ENCODE peak calls at places on chromosomes 5 and 9, in nine cellular contexts. M, Z, S, W, E, X, H, V and U are unnamed samples. For H3K4me1, the result is how much of the 10 kb centered on the place peaks cover.

GRCh38 chr5:106311230-106311629 is 1359.5 kb downstream of the EFNA5 start:
- DNase-seq in M (no peak), Z (peak), S (peak), W (no peak), E (no peak), X (no peak), H (no peak), V (peak), U (no peak)

GRCh38 chr9:28064241-28064640 is 491.0 kb upstream of the C9orf72 start:
- DNase-seq in M (no peak), Z (no peak), S (no peak), W (no peak), E (peak), X (no peak), H (no peak), V (no peak), U (no peak)

GRCh38 chr9:35415769-35416427 is 74.0 kb upstream of the RUSC2 start:
- DNase-seq in M (no peak), Z (no peak), S (no peak), W (peak), E (peak), X (no peak), H (peak), V (no peak), U (no peak)

GRCh38 chr5:69364414-69364813 is 4.9 kb downstream of the AK6 start:
- DNase-seq in M (peak), Z (peak), S (no peak), W (peak), E (no peak), X (no peak), H (no peak), V (peak), U (no peak)

GRCh38 chr9:136746621-136747020 is 1.7 kb downstream of the LCN6 start:
- DNase-seq in M (no peak), Z (no peak), S (no peak), W (no peak), E (no peak), X (no peak), H (no peak), V (no peak), U (no peak)

GRCh38 chr5:39214912-39215709 is 4.3 kb downstream of the FYB1 start:
- DNase-seq in M (no peak), Z (no peak), S (no peak), W (no peak), E (no peak), X (no peak), H (no peak), V (no peak), U (no peak)

GRCh38 chr5:54886866-54887265 is 98.5 kb downstream of the ESM1 start:
- DNase-seq in M (no peak), Z (no peak), S (no peak), W (no peak), E (no peak), X (no peak), H (no peak), V (no peak), U (no peak)

GRCh38 chr5:56569576-56569975 is 245.8 kb upstream of the MAP3K1 start:
- DNase-seq in M (no peak), Z (peak), S (peak), W (no peak), E (no peak), X (no peak), H (no peak), V (no peak), U (no peak)

GRCh38 chr5:98463222-98463621 is 310.2 kb upstream of the RGMB start:
- DNase-seq in M (no peak), Z (no peak), S (no peak), W (no peak), E (no peak), X (no peak), H (no peak), V (no peak), U (no peak)

GRCh38 chr5:143002459-143003327 is 232.5 kb downstream of the ARHGAP26 start:
- DNase-seq in M (no peak), Z (peak), S (peak), W (no peak), E (no peak), X (peak), H (peak), V (peak), U (peak)

GRCh38 chr5:180334176-180334575 is 19.0 kb downstream of the GFPT2 start:
- DNase-seq in M (no peak), Z (no peak), S (no peak), W (no peak), E (no peak), X (no peak), H (no peak), V (no peak), U (no peak)

GRCh38 chr9:124356745-124357390 is 58.4 kb downstream of the PSMB7 start:
- DNase-seq in M (no peak), Z (no peak), S (no peak), W (no peak), E (no peak), X (no peak), H (no peak), V (no peak), U (no peak)

GRCh38 chr5:34914671-34915138 is 599 bp downstream of the RAD1 start:
- DNase-seq in M (no peak), Z (peak), S (peak), W (no peak), E (peak), X (no peak), H (no peak), V (peak), U (peak)

GRCh38 chr9:115237383-115238087 is 119.6 kb upstream of the TNC start:
- DNase-seq in M (no peak), Z (no peak), S (no peak), W (no peak), E (no peak), X (no peak), H (no peak), V (no peak), U (no peak)

GRCh38 chr9:9791621-9792020 is 821.2 kb downstream of the PTPRD start:
- DNase-seq in M (no peak), Z (no peak), S (no peak), W (no peak), E (no peak), X (no peak), H (peak), V (peak), U (peak)

GRCh38 chr5:178232124-178232919 is at the start of gene PHYKPL:
- DNase-seq in M (peak), Z (peak), S (peak), W (peak), E (peak), X (peak), H (peak), V (peak), U (peak)

GRCh38 chr5:64292611-64293215 is 127.1 kb downstream of the RNF180 start:
- DNase-seq in M (no peak), Z (no peak), S (peak), W (no peak), E (no peak), X (no peak), H (peak), V (no peak), U (no peak)

GRCh38 chr5:126973193-126973592 is 57.2 kb downstream of the MARCHF3 start:
- DNase-seq in M (no peak), Z (no peak), S (no peak), W (peak), E (peak), X (no peak), H (no peak), V (no peak), U (no peak)

GRCh38 chr5:176185133-176185733 is 53.0 kb upstream of the SIMC1 start:
- DNase-seq in M (no peak), Z (peak), S (no peak), W (no peak), E (no peak), X (no peak), H (no peak), V (no peak), U (no peak)

GRCh38 chr5:31449175-31449574 is 82.7 kb downstream of the DROSHA start:
- DNase-seq in M (no peak), Z (peak), S (peak), W (no peak), E (no peak), X (no peak), H (no peak), V (no peak), U (no peak)

GRCh38 chr5:163504091-163504931 is 1.1 kb upstream of the MAT2B start:
- DNase-seq in M (no peak), Z (peak), S (peak), W (peak), E (no peak), X (peak), H (peak), V (peak), U (peak)

GRCh38 chr5:125017796-125018195 is 271.4 kb upstream of the ZNF608 start:
- DNase-seq in M (no peak), Z (no peak), S (no peak), W (peak), E (no peak), X (no peak), H (no peak), V (peak), U (no peak)

GRCh38 chr5:14171621-14172020 is 28.5 kb downstream of the TRIO start:
- DNase-seq in M (no peak), Z (peak), S (peak), W (peak), E (no peak), X (no peak), H (no peak), V (no peak), U (no peak)

GRCh38 chr5:1753490-1753889 is 46.1 kb downstream of the MRPL36 start:
- DNase-seq in M (no peak), Z (no peak), S (no peak), W (no peak), E (peak), X (no peak), H (no peak), V (no peak), U (no peak)

GRCh38 chr5:174397206-174397605 is 327.2 kb upstream of the MSX2 start:
- DNase-seq in M (no peak), Z (no peak), S (no peak), W (no peak), E (no peak), X (no peak), H (no peak), V (no peak), U (no peak)

GRCh38 chr9:12439267-12439666 is 253.9 kb upstream of the TYRP1 start:
- DNase-seq in M (no peak), Z (no peak), S (no peak), W (no peak), E (no peak), X (no peak), H (no peak), V (no peak), U (no peak)

GRCh38 chr5:17952231-17952630 is 318.0 kb downstream of the TAF11L14 start:
- DNase-seq in M (no peak), Z (no peak), S (no peak), W (no peak), E (no peak), X (no peak), H (no peak), V (no peak), U (no peak)

GRCh38 chr9:4371108-4371507 is 71.2 kb upstream of the GLIS3 start:
- DNase-seq in M (no peak), Z (peak), S (peak), W (no peak), E (no peak), X (peak), H (peak), V (peak), U (no peak)

GRCh38 chr5:139645495-139645871 is 2.7 kb upstream of the CXXC5 start:
- DNase-seq in M (no peak), Z (no peak), S (no peak), W (no peak), E (no peak), X (no peak), H (no peak), V (no peak), U (no peak)

GRCh38 chr9:34292552-34292951 is 36.5 kb downstream of the KIF24 start:
- DNase-seq in M (no peak), Z (no peak), S (no peak), W (no peak), E (no peak), X (no peak), H (peak), V (no peak), U (no peak)

GRCh38 chr5:95555553-95555952 is 652 bp downstream of the ARSK start:
- DNase-seq in M (no peak), Z (peak), S (no peak), W (no peak), E (no peak), X (no peak), H (no peak), V (peak), U (no peak)

GRCh38 chr9:129161534-129161837 is 16.6 kb downstream of the IER5L start:
- DNase-seq in M (no peak), Z (no peak), S (no peak), W (peak), E (no peak), X (no peak), H (no peak), V (no peak), U (no peak)
- H3K9ac ChIP-seq in M (no peak), Z (no peak), S (no peak), W (no peak), E (no peak), X (no peak), H (no peak), V (no peak), U (no peak)

GRCh38 chr5:141149812-141150211 is at the start of gene PCDHB6:
- DNase-seq in M (no peak), Z (peak), S (no peak), W (peak), E (no peak), X (peak), H (peak), V (no peak), U (peak)
- H3K4me2 ChIP-seq in M (no peak), Z (peak), S (no peak), W (peak), E (no peak), X (peak), H (no peak), V (no peak), U (peak)

GRCh38 chr9:112731971-112732370 is 14.1 kb upstream of the INIP start:
- DNase-seq in M (no peak), Z (no peak), S (no peak), W (peak), E (no peak), X (no peak), H (no peak), V (no peak), U (no peak)
- H3K4me1 ChIP-seq in M (under half), Z (under half), S (under half), W (under half), E (under half), X (under half), H (under half), V (under half), U (under half)

DNA sequence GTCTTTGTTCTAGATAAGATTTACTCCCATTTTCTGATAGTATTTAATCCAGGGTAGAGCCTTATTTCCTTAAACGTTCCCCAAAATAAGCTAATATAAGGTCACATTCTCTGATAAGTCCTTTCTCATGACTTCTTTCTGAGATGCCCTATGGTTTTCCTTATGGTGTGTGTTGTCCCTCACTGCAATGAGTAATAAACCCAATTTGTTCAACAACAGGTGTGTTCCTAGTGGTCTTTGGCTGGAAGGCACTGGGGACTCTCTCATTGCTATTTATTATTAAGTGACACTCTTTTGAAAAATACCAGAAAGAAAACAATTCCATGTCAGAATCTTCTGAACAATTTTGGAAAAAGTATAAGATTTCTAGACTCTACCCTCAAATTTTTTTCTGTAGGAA is 256.5 kb upstream of the PPP1R2B start:
- DNase-seq in M (no peak), Z (no peak), S (no peak), W (no peak), E (no peak), X (no peak), H (no peak), V (no peak), U (no peak)
- H3K9ac ChIP-seq in M (no peak), Z (no peak), S (no peak), W (no peak), E (no peak), X (no peak), H (no peak), V (no peak), U (no peak)